ENCODE peak calls at places on chromosomes 12 and 14, in ten cellular contexts. L is adrenal gland; C is neural crest cell; V is gastrocnemius medialis; R is naive thymus-derived CD8-positive, alpha-beta T cell; H is testis; Q is AG09319; G is ureter; Y is left ventricle myocardium inferior; U is germinal center. E is an unnamed sample.

GRCh38 chr14:37595809-37596595 is 573 bp downstream of the TTC6 start:
- DNase-seq in L (peak), C (no peak), V (no peak), R (peak), H (no peak), Q (no peak), G (no peak), Y (no peak), U (peak), E (no peak)

GRCh38 chr14:101198398-101199027 is 295.0 kb upstream of the RTL1 start:
- DNase-seq in L (no peak), C (no peak), V (no peak), R (no peak), H (no peak), Q (no peak), G (peak), Y (no peak), U (no peak), E (no peak)

GRCh38 chr12:1800646-1801284 is 19.6 kb upstream of the LRTM2 start:
- DNase-seq in L (peak), C (no peak), V (peak), R (peak), H (no peak), Q (no peak), G (no peak), Y (no peak), U (peak), E (no peak)

GRCh38 chr14:91257328-91258020 is 13.0 kb upstream of the GPR68 start:
- DNase-seq in L (no peak), C (no peak), V (no peak), R (no peak), H (no peak), Q (no peak), G (no peak), Y (no peak), U (no peak), E (no peak)

GRCh38 chr14:21866479-21866878 is 192.9 kb upstream of the OR4E1 start:
- DNase-seq in L (no peak), C (no peak), V (no peak), R (no peak), H (no peak), Q (no peak), G (no peak), Y (no peak), U (no peak), E (no peak)

GRCh38 chr14:104389326-104390220 is 190.0 kb upstream of the C14orf180 start:
- DNase-seq in L (no peak), C (no peak), V (peak), R (peak), H (peak), Q (no peak), G (peak), Y (no peak), U (no peak), E (no peak)

GRCh38 chr12:57892232-57892987 is 45.9 kb upstream of the CTDSP2 start:
- DNase-seq in L (no peak), C (no peak), V (no peak), R (no peak), H (no peak), Q (no peak), G (no peak), Y (no peak), U (no peak), E (no peak)

GRCh38 chr12:63995512-63995911 is 151.0 kb downstream of the SRGAP1 start:
- DNase-seq in L (no peak), C (no peak), V (no peak), R (no peak), H (no peak), Q (no peak), G (no peak), Y (no peak), U (no peak), E (no peak)

GRCh38 chr14:77158175-77158908 is 16.8 kb upstream of the ZDHHC22 start:
- DNase-seq in L (peak), C (peak), V (peak), R (no peak), H (peak), Q (peak), G (no peak), Y (peak), U (no peak), E (no peak)

GRCh38 chr14:74647834-74648361 is 35.9 kb upstream of the LTBP2 start:
- DNase-seq in L (peak), C (no peak), V (no peak), R (no peak), H (peak), Q (no peak), G (peak), Y (no peak), U (no peak), E (no peak)

GRCh38 chr14:23299558-23299957 is 3.1 kb downstream of the PPP1R3E start:
- DNase-seq in L (peak), C (no peak), V (no peak), R (no peak), H (peak), Q (no peak), G (no peak), Y (no peak), U (no peak), E (no peak)

GRCh38 chr12:115457798-115458197 is 773.8 kb upstream of the TBX3 start:
- DNase-seq in L (no peak), C (no peak), V (no peak), R (no peak), H (no peak), Q (no peak), G (no peak), Y (no peak), U (no peak), E (no peak)

GRCh38 chr12:30594509-30594908 is 101.2 kb downstream of the IPO8 start:
- DNase-seq in L (no peak), C (no peak), V (no peak), R (no peak), H (no peak), Q (no peak), G (no peak), Y (no peak), U (no peak), E (no peak)

GRCh38 chr12:34186492-34186891 is 164.2 kb downstream of the ALG10 start:
- DNase-seq in L (no peak), C (no peak), V (no peak), R (no peak), H (no peak), Q (no peak), G (no peak), Y (no peak), U (no peak), E (no peak)

GRCh38 chr12:119808441-119808840 is 68.7 kb downstream of the CIT start:
- DNase-seq in L (no peak), C (no peak), V (no peak), R (no peak), H (no peak), Q (no peak), G (no peak), Y (no peak), U (no peak), E (no peak)

GRCh38 chr12:109385339-109386078 is 37.8 kb downstream of the MYO1H start:
- DNase-seq in L (peak), C (no peak), V (peak), R (no peak), H (peak), Q (peak), G (peak), Y (no peak), U (peak), E (peak)

GRCh38 chr12:124277394-124278222 is 17.3 kb upstream of the RFLNA start:
- DNase-seq in L (no peak), C (no peak), V (no peak), R (no peak), H (no peak), Q (no peak), G (no peak), Y (no peak), U (no peak), E (no peak)

GRCh38 chr12:86228656-86229055 is 27.5 kb downstream of the MGAT4C start:
- DNase-seq in L (no peak), C (no peak), V (no peak), R (no peak), H (no peak), Q (no peak), G (no peak), Y (no peak), U (no peak), E (no peak)

GRCh38 chr14:77882098-77882497 is 82.2 kb downstream of the ADCK1 start:
- DNase-seq in L (no peak), C (no peak), V (no peak), R (no peak), H (no peak), Q (no peak), G (no peak), Y (peak), U (no peak), E (no peak)

GRCh38 chr12:57430117-57430930 is 519 bp downstream of the R3HDM2 start:
- DNase-seq in L (peak), C (peak), V (peak), R (no peak), H (peak), Q (no peak), G (no peak), Y (peak), U (no peak), E (no peak)

GRCh38 chr12:70467908-70468733 is 102.0 kb downstream of the KCNMB4 start:
- DNase-seq in L (no peak), C (no peak), V (no peak), R (no peak), H (peak), Q (no peak), G (no peak), Y (no peak), U (peak), E (no peak)

GRCh38 chr14:55077691-55078151 is 26.3 kb downstream of the MAPK1IP1L start:
- DNase-seq in L (no peak), C (no peak), V (no peak), R (no peak), H (peak), Q (no peak), G (no peak), Y (no peak), U (no peak), E (no peak)

GRCh38 chr14:55332654-55333570 is 61.7 kb downstream of the FBXO34 start:
- DNase-seq in L (no peak), C (no peak), V (no peak), R (no peak), H (no peak), Q (no peak), G (no peak), Y (no peak), U (no peak), E (no peak)